ENCODE peak calls at places on chromosomes 3 and 15, in five cellular contexts. X is HepG2, D is WTC11, L is GM12878, T is K562. H is an unnamed sample.

GRCh38 chr3:69941037-69941436 is 58.5 kb upstream of the SAMMSON start:
- DNase-seq in X (no peak), D (no peak), L (no peak), T (no peak), H (no peak)

GRCh38 chr3:183265713-183266417 is 12.8 kb downstream of the B3GNT5 start:
- DNase-seq in X (peak; percentile 56), D (no peak), L (no peak), T (no peak), H (no peak)

GRCh38 chr3:127103116-127103515 is 89.8 kb upstream of the PRR23E start:
- DNase-seq in X (no peak), D (no peak), L (no peak), T (no peak), H (no peak)

GRCh38 chr15:76840830-76841460 is 64.2 kb downstream of the SCAPER start:
- DNase-seq in X (peak; percentile 26), D (no peak), L (no peak), T (peak; percentile 16), H (no peak)

GRCh38 chr3:98893740-98894139 is 7.8 kb downstream of the DCBLD2 start:
- DNase-seq in X (no peak), D (no peak), L (no peak), T (peak; percentile 11), H (no peak)

GRCh38 chr3:156762631-156763185 is 63.4 kb upstream of the LEKR1 start:
- DNase-seq in X (no peak), D (no peak), L (no peak), T (no peak), H (no peak)

GRCh38 chr3:82496890-82497560 is 735.6 kb upstream of the GBE1 start:
- DNase-seq in X (peak; percentile 38), D (peak; percentile 36), L (no peak), T (no peak), H (no peak)

GRCh38 chr3:31670722-31671121 is 138.0 kb downstream of the STT3B start:
- DNase-seq in X (no peak), D (no peak), L (no peak), T (no peak), H (no peak)

GRCh38 chr15:43249699-43250203 is 17.0 kb downstream of the TGM5 start:
- DNase-seq in X (no peak), D (no peak), L (peak; percentile 94), T (peak; percentile 39), H (no peak)

GRCh38 chr3:11807651-11808050 is 39.0 kb downstream of the TAMM41 start:
- DNase-seq in X (no peak), D (no peak), L (no peak), T (no peak), H (no peak)

GRCh38 chr3:183449391-183449790 is 21.0 kb upstream of the MCF2L2 start:
- DNase-seq in X (peak; percentile 10), D (no peak), L (no peak), T (peak; percentile 81), H (peak; percentile 33)

GRCh38 chr3:174397848-174398247 is 461.3 kb upstream of the NAALADL2 start:
- DNase-seq in X (peak; percentile 1), D (no peak), L (no peak), T (no peak), H (no peak)

GRCh38 chr3:187759601-187760000 is 14.3 kb upstream of the BCL6 start:
- DNase-seq in X (no peak), D (no peak), L (no peak), T (no peak), H (no peak)

GRCh38 chr3:17799312-17799711 is 56.9 kb upstream of the TBC1D5 start:
- DNase-seq in X (no peak), D (no peak), L (no peak), T (no peak), H (no peak)

GRCh38 chr3:47010050-47010712 is 30.7 kb downstream of the NBEAL2 start:
- DNase-seq in X (no peak), D (no peak), L (no peak), T (no peak), H (peak; percentile 75)

GRCh38 chr15:67887776-67888175 is 47.9 kb upstream of the RNU6-1 start:
- DNase-seq in X (no peak), D (no peak), L (no peak), T (no peak), H (no peak)
- TF ChIP-seq SP1 in X (no peak), D (no peak), L (no peak), T (no peak), H (no peak)

GRCh38 chr3:197478746-197479668 is 76.8 kb downstream of the BDH1 start:
- DNase-seq in X (no peak), D (no peak), L (no peak), T (no peak), H (no peak)
- TF ChIP-seq ATF2 in X (no peak), D (no peak), L (no peak), T (no peak), H (no peak)

GRCh38 chr15:34650177-34650576 is 66.7 kb upstream of the GOLGA8B start:
- DNase-seq in X (no peak), D (no peak), L (no peak), T (peak; percentile 78), H (no peak)

GRCh38 chr15:34655198-34655770 is 71.8 kb upstream of the GOLGA8B start:
- DNase-seq in X (no peak), D (no peak), L (no peak), T (peak; percentile 77), H (no peak)

GRCh38 chr15:34654625-34655024 is 71.2 kb upstream of the GOLGA8B start:
- DNase-seq in X (no peak), D (no peak), L (no peak), T (peak; percentile 86), H (no peak)

GRCh38 chr15:34651962-34652725 is 68.7 kb upstream of the GOLGA8B start:
- DNase-seq in X (no peak), D (no peak), L (no peak), T (no peak), H (no peak)

GRCh38 chr15:34652726-34653033 is 69.2 kb upstream of the GOLGA8B start:
- DNase-seq in X (no peak), D (no peak), L (no peak), T (peak; percentile 89), H (no peak)
- TF ChIP-seq SP1 in X (no peak), D (no peak), L (no peak), T (no peak), H (no peak)

GRCh38 chr3:52444860-52445793 is at the start of gene SEMA3G:
- DNase-seq in X (peak; percentile 76), D (peak; percentile 83), L (no peak), T (peak; percentile 74), H (peak; percentile 87)
- TF ChIP-seq ATF2 in X (no peak), D (no peak), L (no peak), T (no peak), H (no peak)

GRCh38 chr15:68990755-68991500 is 23.6 kb upstream of the NOX5 start:
- DNase-seq in X (no peak), D (no peak), L (no peak), T (peak; percentile 28), H (no peak)
- TF ChIP-seq SP1 in X (no peak), D (no peak), L (no peak), T (no peak), H (no peak)

DNA sequence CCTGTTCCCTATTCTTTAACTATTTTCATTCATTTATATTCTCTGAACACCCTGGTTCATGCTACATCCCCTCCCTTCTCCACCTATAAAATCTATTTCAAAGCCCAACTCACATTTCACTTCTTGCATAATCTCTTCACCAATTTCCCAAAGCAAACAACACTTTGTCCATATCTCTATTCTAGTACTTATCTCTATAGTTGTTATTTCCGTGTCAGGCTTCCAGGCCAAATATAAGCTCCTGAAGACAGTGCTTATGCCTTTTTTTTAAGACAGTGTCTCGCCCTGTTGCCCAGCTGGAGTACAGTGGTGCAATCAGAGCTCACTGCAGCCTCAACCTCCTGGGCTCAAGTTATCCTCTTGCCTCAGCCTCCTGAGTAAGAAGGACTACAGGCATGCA is 43.6 kb downstream of the DNAH12 start:
- DNase-seq in X (peak; percentile 64), D (no peak), L (no peak), T (no peak), H (no peak)
- TF ChIP-seq ATF2 in X (no peak), D (no peak), L (no peak), T (no peak), H (no peak)